ENCODE peak calls at places on chromosomes 12 and 14, in ten cellular contexts. One of them, this sample, is unnamed.
A peak's percentile ranks its signal among the peaks of the same experiment; 100 is the strongest.

GRCh38 chr14:92553456-92553855 is 39.9 kb downstream of the RIN3 start:
- DNase-seq in Caco-2: no peak
- DNase-seq in activated T-cell treated with anti-CD3 and anti-CD28 coated beads, Interleukin-2, amount 50 U/mL, for 72 hours: no peak
- DNase-seq in fibroblast of pulmonary artery: peak; percentile 70
- DNase-seq in mesenchymal stem cell: peak; percentile 90
- DNase-seq in RKO: no peak
- DNase-seq in stimulated activated CD8-positive, alpha-beta memory T cell treated with anti-CD3 and anti-CD28 coated beads, Interleukin-2, amount 100 ng/mL, for 1 hour: no peak
- DNase-seq in AG08395: peak; percentile 27
- DNase-seq in naive thymus-derived CD4-positive, alpha-beta T cell: no peak
- DNase-seq in dermis microvascular lymphatic vessel endothelial cell: no peak
- DNase-seq in this sample: peak; percentile 67

GRCh38 chr12:34393086-34393820 is 371.0 kb downstream of the ALG10 start:
- DNase-seq in Caco-2: peak; percentile 28
- DNase-seq in naive thymus-derived CD4-positive, alpha-beta T cell: peak; percentile 8
- DNase-seq in dermis microvascular lymphatic vessel endothelial cell: no peak
- DNase-seq in fibroblast of pulmonary artery: no peak
- DNase-seq in mesenchymal stem cell: no peak
- DNase-seq in AG08395: no peak
- DNase-seq in stimulated activated CD8-positive, alpha-beta memory T cell treated with anti-CD3 and anti-CD28 coated beads, Interleukin-2, amount 100 ng/mL, for 1 hour: no peak
- DNase-seq in RKO: no peak
- DNase-seq in activated T-cell treated with anti-CD3 and anti-CD28 coated beads, Interleukin-2, amount 50 U/mL, for 72 hours: no peak
- DNase-seq in this sample: no peak

GRCh38 chr12:45893240-45893639 is 97.1 kb downstream of the SCAF11 start:
- DNase-seq in mesenchymal stem cell: no peak
- DNase-seq in AG08395: no peak
- DNase-seq in stimulated activated CD8-positive, alpha-beta memory T cell treated with anti-CD3 and anti-CD28 coated beads, Interleukin-2, amount 100 ng/mL, for 1 hour: no peak
- DNase-seq in activated T-cell treated with anti-CD3 and anti-CD28 coated beads, Interleukin-2, amount 50 U/mL, for 72 hours: no peak
- DNase-seq in RKO: peak; percentile 12
- DNase-seq in Caco-2: no peak
- DNase-seq in naive thymus-derived CD4-positive, alpha-beta T cell: no peak
- DNase-seq in fibroblast of pulmonary artery: peak; percentile 18
- DNase-seq in dermis microvascular lymphatic vessel endothelial cell: no peak
- DNase-seq in this sample: peak; percentile 17

GRCh38 chr12:117178301-117178700 is 12.0 kb downstream of the FBXO21 start:
- DNase-seq in Caco-2: no peak
- DNase-seq in fibroblast of pulmonary artery: no peak
- DNase-seq in stimulated activated CD8-positive, alpha-beta memory T cell treated with anti-CD3 and anti-CD28 coated beads, Interleukin-2, amount 100 ng/mL, for 1 hour: no peak
- DNase-seq in mesenchymal stem cell: no peak
- DNase-seq in naive thymus-derived CD4-positive, alpha-beta T cell: no peak
- DNase-seq in AG08395: no peak
- DNase-seq in activated T-cell treated with anti-CD3 and anti-CD28 coated beads, Interleukin-2, amount 50 U/mL, for 72 hours: no peak
- DNase-seq in RKO: no peak
- DNase-seq in dermis microvascular lymphatic vessel endothelial cell: no peak
- DNase-seq in this sample: no peak

GRCh38 chr12:41055875-41056577 is 132.1 kb upstream of the PDZRN4 start:
- DNase-seq in Caco-2: no peak
- DNase-seq in naive thymus-derived CD4-positive, alpha-beta T cell: no peak
- DNase-seq in AG08395: peak; percentile 4
- DNase-seq in dermis microvascular lymphatic vessel endothelial cell: no peak
- DNase-seq in RKO: no peak
- DNase-seq in fibroblast of pulmonary artery: no peak
- DNase-seq in stimulated activated CD8-positive, alpha-beta memory T cell treated with anti-CD3 and anti-CD28 coated beads, Interleukin-2, amount 100 ng/mL, for 1 hour: no peak
- DNase-seq in activated T-cell treated with anti-CD3 and anti-CD28 coated beads, Interleukin-2, amount 50 U/mL, for 72 hours: no peak
- DNase-seq in mesenchymal stem cell: peak; percentile 7
- DNase-seq in this sample: peak; percentile 3

GRCh38 chr14:54944737-54945391 is 42.2 kb upstream of the GCH1 start:
- DNase-seq in AG08395: no peak
- DNase-seq in stimulated activated CD8-positive, alpha-beta memory T cell treated with anti-CD3 and anti-CD28 coated beads, Interleukin-2, amount 100 ng/mL, for 1 hour: no peak
- DNase-seq in fibroblast of pulmonary artery: no peak
- DNase-seq in dermis microvascular lymphatic vessel endothelial cell: no peak
- DNase-seq in activated T-cell treated with anti-CD3 and anti-CD28 coated beads, Interleukin-2, amount 50 U/mL, for 72 hours: no peak
- DNase-seq in mesenchymal stem cell: no peak
- DNase-seq in naive thymus-derived CD4-positive, alpha-beta T cell: no peak
- DNase-seq in RKO: no peak
- DNase-seq in Caco-2: no peak
- DNase-seq in this sample: no peak

GRCh38 chr14:99718031-99718810 is 34.1 kb downstream of the CYP46A1 start:
- DNase-seq in naive thymus-derived CD4-positive, alpha-beta T cell: no peak
- DNase-seq in stimulated activated CD8-positive, alpha-beta memory T cell treated with anti-CD3 and anti-CD28 coated beads, Interleukin-2, amount 100 ng/mL, for 1 hour: no peak
- DNase-seq in activated T-cell treated with anti-CD3 and anti-CD28 coated beads, Interleukin-2, amount 50 U/mL, for 72 hours: no peak
- DNase-seq in AG08395: no peak
- DNase-seq in Caco-2: no peak
- DNase-seq in mesenchymal stem cell: no peak
- DNase-seq in fibroblast of pulmonary artery: no peak
- DNase-seq in dermis microvascular lymphatic vessel endothelial cell: no peak
- DNase-seq in RKO: no peak
- DNase-seq in this sample: no peak

GRCh38 chr12:47773062-47773857 is at the start of gene SLC48A1:
- DNase-seq in RKO: peak; percentile 74
- DNase-seq in mesenchymal stem cell: peak; percentile 57
- DNase-seq in Caco-2: peak; percentile 80
- DNase-seq in activated T-cell treated with anti-CD3 and anti-CD28 coated beads, Interleukin-2, amount 50 U/mL, for 72 hours: peak; percentile 80
- DNase-seq in fibroblast of pulmonary artery: peak; percentile 55
- DNase-seq in dermis microvascular lymphatic vessel endothelial cell: peak; percentile 22
- DNase-seq in naive thymus-derived CD4-positive, alpha-beta T cell: peak; percentile 81
- DNase-seq in stimulated activated CD8-positive, alpha-beta memory T cell treated with anti-CD3 and anti-CD28 coated beads, Interleukin-2, amount 100 ng/mL, for 1 hour: peak; percentile 53
- DNase-seq in AG08395: peak; percentile 89
- DNase-seq in this sample: peak; percentile 95

GRCh38 chr12:76029982-76030377 is 1.6 kb downstream of the PHLDA1 start:
- DNase-seq in stimulated activated CD8-positive, alpha-beta memory T cell treated with anti-CD3 and anti-CD28 coated beads, Interleukin-2, amount 100 ng/mL, for 1 hour: no peak
- DNase-seq in activated T-cell treated with anti-CD3 and anti-CD28 coated beads, Interleukin-2, amount 50 U/mL, for 72 hours: peak; percentile 34
- DNase-seq in mesenchymal stem cell: peak; percentile 54
- DNase-seq in naive thymus-derived CD4-positive, alpha-beta T cell: peak; percentile 49
- DNase-seq in Caco-2: no peak
- DNase-seq in RKO: peak; percentile 85
- DNase-seq in fibroblast of pulmonary artery: peak; percentile 74
- DNase-seq in dermis microvascular lymphatic vessel endothelial cell: no peak
- DNase-seq in AG08395: no peak
- DNase-seq in this sample: peak; percentile 21

GRCh38 chr12:109111775-109112491 is 4.5 kb upstream of the ACACB start:
- DNase-seq in RKO: peak; percentile 27
- DNase-seq in AG08395: peak; percentile 69
- DNase-seq in naive thymus-derived CD4-positive, alpha-beta T cell: peak; percentile 42
- DNase-seq in mesenchymal stem cell: peak; percentile 62
- DNase-seq in fibroblast of pulmonary artery: peak; percentile 69
- DNase-seq in activated T-cell treated with anti-CD3 and anti-CD28 coated beads, Interleukin-2, amount 50 U/mL, for 72 hours: peak; percentile 50
- DNase-seq in dermis microvascular lymphatic vessel endothelial cell: peak; percentile 44
- DNase-seq in Caco-2: peak; percentile 52
- DNase-seq in stimulated activated CD8-positive, alpha-beta memory T cell treated with anti-CD3 and anti-CD28 coated beads, Interleukin-2, amount 100 ng/mL, for 1 hour: peak; percentile 27
- DNase-seq in this sample: peak; percentile 73

GRCh38 chr12:6452908-6453630 is 1.2 kb downstream of the TAPBPL start:
- DNase-seq in mesenchymal stem cell: no peak
- DNase-seq in AG08395: no peak
- DNase-seq in naive thymus-derived CD4-positive, alpha-beta T cell: no peak
- DNase-seq in Caco-2: peak; percentile 33
- DNase-seq in fibroblast of pulmonary artery: no peak
- DNase-seq in dermis microvascular lymphatic vessel endothelial cell: no peak
- DNase-seq in activated T-cell treated with anti-CD3 and anti-CD28 coated beads, Interleukin-2, amount 50 U/mL, for 72 hours: peak; percentile 34
- DNase-seq in stimulated activated CD8-positive, alpha-beta memory T cell treated with anti-CD3 and anti-CD28 coated beads, Interleukin-2, amount 100 ng/mL, for 1 hour: no peak
- DNase-seq in RKO: no peak
- DNase-seq in this sample: peak; percentile 56

GRCh38 chr12:132416827-132417226 is 73.1 kb upstream of the FBRSL1 start:
- DNase-seq in activated T-cell treated with anti-CD3 and anti-CD28 coated beads, Interleukin-2, amount 50 U/mL, for 72 hours: no peak
- DNase-seq in RKO: no peak
- DNase-seq in dermis microvascular lymphatic vessel endothelial cell: no peak
- DNase-seq in Caco-2: no peak
- DNase-seq in stimulated activated CD8-positive, alpha-beta memory T cell treated with anti-CD3 and anti-CD28 coated beads, Interleukin-2, amount 100 ng/mL, for 1 hour: no peak
- DNase-seq in mesenchymal stem cell: no peak
- DNase-seq in fibroblast of pulmonary artery: no peak
- DNase-seq in naive thymus-derived CD4-positive, alpha-beta T cell: no peak
- DNase-seq in AG08395: no peak
- DNase-seq in this sample: no peak

GRCh38 chr14:49920935-49921334 is 28.1 kb downstream of the ARF6 start:
- DNase-seq in AG08395: no peak
- DNase-seq in activated T-cell treated with anti-CD3 and anti-CD28 coated beads, Interleukin-2, amount 50 U/mL, for 72 hours: no peak
- DNase-seq in RKO: no peak
- DNase-seq in mesenchymal stem cell: no peak
- DNase-seq in Caco-2: no peak
- DNase-seq in dermis microvascular lymphatic vessel endothelial cell: no peak
- DNase-seq in naive thymus-derived CD4-positive, alpha-beta T cell: no peak
- DNase-seq in stimulated activated CD8-positive, alpha-beta memory T cell treated with anti-CD3 and anti-CD28 coated beads, Interleukin-2, amount 100 ng/mL, for 1 hour: no peak
- DNase-seq in fibroblast of pulmonary artery: no peak
- DNase-seq in this sample: no peak

GRCh38 chr14:81165188-81165587 is 55.6 kb downstream of the GTF2A1 start:
- DNase-seq in stimulated activated CD8-positive, alpha-beta memory T cell treated with anti-CD3 and anti-CD28 coated beads, Interleukin-2, amount 100 ng/mL, for 1 hour: no peak
- DNase-seq in naive thymus-derived CD4-positive, alpha-beta T cell: no peak
- DNase-seq in RKO: no peak
- DNase-seq in Caco-2: no peak
- DNase-seq in dermis microvascular lymphatic vessel endothelial cell: no peak
- DNase-seq in fibroblast of pulmonary artery: peak; percentile 32
- DNase-seq in mesenchymal stem cell: no peak
- DNase-seq in AG08395: no peak
- DNase-seq in activated T-cell treated with anti-CD3 and anti-CD28 coated beads, Interleukin-2, amount 50 U/mL, for 72 hours: no peak
- DNase-seq in this sample: no peak

GRCh38 chr12:3789838-3790237 is 36.9 kb upstream of the CRACR2A start:
- DNase-seq in mesenchymal stem cell: no peak
- DNase-seq in activated T-cell treated with anti-CD3 and anti-CD28 coated beads, Interleukin-2, amount 50 U/mL, for 72 hours: no peak
- DNase-seq in dermis microvascular lymphatic vessel endothelial cell: no peak
- DNase-seq in naive thymus-derived CD4-positive, alpha-beta T cell: no peak
- DNase-seq in Caco-2: no peak
- DNase-seq in fibroblast of pulmonary artery: no peak
- DNase-seq in RKO: no peak
- DNase-seq in stimulated activated CD8-positive, alpha-beta memory T cell treated with anti-CD3 and anti-CD28 coated beads, Interleukin-2, amount 100 ng/mL, for 1 hour: no peak
- DNase-seq in AG08395: no peak
- DNase-seq in this sample: no peak

GRCh38 chr14:21024668-21025373 is at the start of gene NDRG2:
- DNase-seq in mesenchymal stem cell: peak; percentile 21
- DNase-seq in activated T-cell treated with anti-CD3 and anti-CD28 coated beads, Interleukin-2, amount 50 U/mL, for 72 hours: peak; percentile 76
- DNase-seq in AG08395: no peak
- DNase-seq in Caco-2: peak; percentile 84
- DNase-seq in naive thymus-derived CD4-positive, alpha-beta T cell: peak; percentile 64
- DNase-seq in fibroblast of pulmonary artery: peak; percentile 40
- DNase-seq in dermis microvascular lymphatic vessel endothelial cell: no peak
- DNase-seq in RKO: no peak
- DNase-seq in stimulated activated CD8-positive, alpha-beta memory T cell treated with anti-CD3 and anti-CD28 coated beads, Interleukin-2, amount 100 ng/mL, for 1 hour: peak; percentile 64
- DNase-seq in this sample: peak; percentile 61

GRCh38 chr14:93171366-93171765 is 13.3 kb downstream of the MOAP1 start:
- DNase-seq in dermis microvascular lymphatic vessel endothelial cell: no peak
- DNase-seq in naive thymus-derived CD4-positive, alpha-beta T cell: no peak
- DNase-seq in fibroblast of pulmonary artery: no peak
- DNase-seq in AG08395: no peak
- DNase-seq in RKO: no peak
- DNase-seq in mesenchymal stem cell: peak; percentile 10
- DNase-seq in stimulated activated CD8-positive, alpha-beta memory T cell treated with anti-CD3 and anti-CD28 coated beads, Interleukin-2, amount 100 ng/mL, for 1 hour: no peak
- DNase-seq in Caco-2: no peak
- DNase-seq in activated T-cell treated with anti-CD3 and anti-CD28 coated beads, Interleukin-2, amount 50 U/mL, for 72 hours: no peak
- DNase-seq in this sample: no peak

GRCh38 chr12:65522956-65523857 is 244.7 kb downstream of the MSRB3 start:
- DNase-seq in Caco-2: no peak
- DNase-seq in stimulated activated CD8-positive, alpha-beta memory T cell treated with anti-CD3 and anti-CD28 coated beads, Interleukin-2, amount 100 ng/mL, for 1 hour: no peak
- DNase-seq in fibroblast of pulmonary artery: peak; percentile 47
- DNase-seq in activated T-cell treated with anti-CD3 and anti-CD28 coated beads, Interleukin-2, amount 50 U/mL, for 72 hours: no peak
- DNase-seq in dermis microvascular lymphatic vessel endothelial cell: no peak
- DNase-seq in naive thymus-derived CD4-positive, alpha-beta T cell: no peak
- DNase-seq in AG08395: peak; percentile 20
- DNase-seq in mesenchymal stem cell: peak; percentile 81
- DNase-seq in RKO: no peak
- DNase-seq in this sample: peak; percentile 42

GRCh38 chr12:69475237-69475984 is 5.2 kb downstream of the FRS2 start:
- DNase-seq in dermis microvascular lymphatic vessel endothelial cell: peak; percentile 21
- DNase-seq in naive thymus-derived CD4-positive, alpha-beta T cell: no peak
- DNase-seq in mesenchymal stem cell: peak; percentile 75
- DNase-seq in fibroblast of pulmonary artery: peak; percentile 82
- DNase-seq in AG08395: peak; percentile 36
- DNase-seq in Caco-2: no peak
- DNase-seq in activated T-cell treated with anti-CD3 and anti-CD28 coated beads, Interleukin-2, amount 50 U/mL, for 72 hours: no peak
- DNase-seq in RKO: no peak
- DNase-seq in stimulated activated CD8-positive, alpha-beta memory T cell treated with anti-CD3 and anti-CD28 coated beads, Interleukin-2, amount 100 ng/mL, for 1 hour: no peak
- DNase-seq in this sample: peak; percentile 45

GRCh38 chr12:90301734-90302133 is 593.1 kb upstream of the ATP2B1 start:
- DNase-seq in dermis microvascular lymphatic vessel endothelial cell: no peak
- DNase-seq in AG08395: no peak
- DNase-seq in Caco-2: no peak
- DNase-seq in fibroblast of pulmonary artery: no peak
- DNase-seq in RKO: no peak
- DNase-seq in stimulated activated CD8-positive, alpha-beta memory T cell treated with anti-CD3 and anti-CD28 coated beads, Interleukin-2, amount 100 ng/mL, for 1 hour: no peak
- DNase-seq in naive thymus-derived CD4-positive, alpha-beta T cell: no peak
- DNase-seq in activated T-cell treated with anti-CD3 and anti-CD28 coated beads, Interleukin-2, amount 50 U/mL, for 72 hours: no peak
- DNase-seq in mesenchymal stem cell: no peak
- DNase-seq in this sample: no peak

GRCh38 chr12:89225401-89225800 is 126.9 kb downstream of the DUSP6 start:
- DNase-seq in mesenchymal stem cell: peak; percentile 70
- DNase-seq in RKO: peak; percentile 82
- DNase-seq in stimulated activated CD8-positive, alpha-beta memory T cell treated with anti-CD3 and anti-CD28 coated beads, Interleukin-2, amount 100 ng/mL, for 1 hour: peak; percentile 46
- DNase-seq in Caco-2: no peak
- DNase-seq in activated T-cell treated with anti-CD3 and anti-CD28 coated beads, Interleukin-2, amount 50 U/mL, for 72 hours: peak; percentile 89
- DNase-seq in fibroblast of pulmonary artery: peak; percentile 71
- DNase-seq in naive thymus-derived CD4-positive, alpha-beta T cell: peak; percentile 75
- DNase-seq in dermis microvascular lymphatic vessel endothelial cell: no peak
- DNase-seq in AG08395: peak; percentile 69
- DNase-seq in this sample: peak; percentile 73

GRCh38 chr12:19847294-19848059 is 408.2 kb downstream of the AEBP2 start:
- DNase-seq in Caco-2: no peak
- DNase-seq in AG08395: no peak
- DNase-seq in naive thymus-derived CD4-positive, alpha-beta T cell: no peak
- DNase-seq in stimulated activated CD8-positive, alpha-beta memory T cell treated with anti-CD3 and anti-CD28 coated beads, Interleukin-2, amount 100 ng/mL, for 1 hour: no peak
- DNase-seq in activated T-cell treated with anti-CD3 and anti-CD28 coated beads, Interleukin-2, amount 50 U/mL, for 72 hours: no peak
- DNase-seq in fibroblast of pulmonary artery: peak; percentile 89
- DNase-seq in RKO: no peak
- DNase-seq in mesenchymal stem cell: peak; percentile 85
- DNase-seq in dermis microvascular lymphatic vessel endothelial cell: no peak
- DNase-seq in this sample: no peak

This sample was measured in AG20443.